ENCODE peak calls at places on chromosomes 2 and 18, in eight cellular contexts. G, K, P, W, O, E, Z and D are unnamed samples.
A peak's percentile ranks its signal among the peaks of the same experiment; 100 is the strongest.

GRCh38 chr2:17470855-17471641 is 47.2 kb downstream of the RAD51AP2 start:
- DNase-seq in Z (no peak), G (peak; percentile 30), K (no peak), W (no peak), P (peak; percentile 40), O (peak; percentile 52), E (peak; percentile 79), D (no peak)

GRCh38 chr18:49752095-49752457 is 61.3 kb downstream of the ACAA2 start:
- DNase-seq in Z (no peak), O (no peak), G (no peak), K (no peak), W (no peak), P (no peak), E (no peak), D (no peak)

GRCh38 chr2:58521803-58522602 is 280.9 kb upstream of the FANCL start:
- DNase-seq in G (no peak), P (no peak), O (no peak), W (no peak), E (no peak), Z (no peak), K (no peak), D (no peak)

GRCh38 chr2:42202299-42203008 is 33.3 kb downstream of the EML4 start:
- DNase-seq in E (no peak), P (peak; percentile 66), K (no peak), O (no peak), W (no peak), Z (no peak), G (no peak), D (no peak)

GRCh38 chr2:111534816-111535803 is 348.9 kb downstream of the ANAPC1 start:
- DNase-seq in Z (no peak), W (no peak), G (no peak), O (peak; percentile 46), P (peak; percentile 56), K (no peak), E (peak; percentile 63), D (peak; percentile 16)

GRCh38 chr18:48100712-48101165 is 170.3 kb upstream of the SMAD2 start:
- DNase-seq in O (peak; percentile 58), P (no peak), W (no peak), E (no peak), K (no peak), G (no peak), Z (peak; percentile 61), D (no peak)

GRCh38 chr2:239944706-239945551 is 80.2 kb downstream of the NDUFA10 start:
- DNase-seq in Z (peak; percentile 76), P (peak; percentile 44), E (peak; percentile 18), O (no peak), W (no peak), G (no peak), K (peak; percentile 28), D (peak; percentile 35)

GRCh38 chr2:86054539-86055082 is 51.1 kb downstream of the POLR1A start:
- DNase-seq in K (no peak), W (no peak), P (peak; percentile 52), G (no peak), O (no peak), E (no peak), Z (no peak), D (no peak)

GRCh38 chr2:46493241-46493970 is 14.0 kb downstream of the TMEM247 start:
- DNase-seq in Z (no peak), O (no peak), P (peak; percentile 82), K (no peak), G (no peak), W (peak; percentile 34), E (peak; percentile 58), D (no peak)

GRCh38 chr18:3782901-3783300 is 332.9 kb downstream of the TGIF1 start:
- DNase-seq in P (peak; percentile 42), O (no peak), Z (no peak), W (no peak), E (peak; percentile 51), K (no peak), G (no peak), D (no peak)

GRCh38 chr2:126664234-126664633 is 8.3 kb downstream of the GYPC start:
- DNase-seq in K (no peak), Z (no peak), O (no peak), E (no peak), P (no peak), W (no peak), G (no peak), D (no peak)

GRCh38 chr2:99660616-99661416 is 171.0 kb upstream of the REV1 start:
- DNase-seq in E (no peak), P (no peak), K (no peak), W (no peak), G (no peak), Z (no peak), O (no peak), D (no peak)

GRCh38 chr2:99748344-99748743 is 258.5 kb upstream of the REV1 start:
- DNase-seq in O (no peak), Z (no peak), W (no peak), P (no peak), E (no peak), K (no peak), G (no peak), D (no peak)

GRCh38 chr18:46761054-46761769 is 4.4 kb upstream of the ST8SIA5 start:
- DNase-seq in O (no peak), E (no peak), W (no peak), G (no peak), P (no peak), K (no peak), Z (no peak), D (no peak)

GRCh38 chr2:213119061-213119809 is 32.2 kb downstream of the IKZF2 start:
- DNase-seq in O (no peak), E (peak; percentile 69), W (no peak), P (peak; percentile 90), Z (no peak), K (no peak), G (no peak), D (no peak)

GRCh38 chr2:240949791-240950705 is 43.9 kb downstream of the CROCC2 start:
- DNase-seq in P (no peak), Z (no peak), W (no peak), E (no peak), G (no peak), O (no peak), K (peak; percentile 12), D (peak; percentile 40)

DNA sequence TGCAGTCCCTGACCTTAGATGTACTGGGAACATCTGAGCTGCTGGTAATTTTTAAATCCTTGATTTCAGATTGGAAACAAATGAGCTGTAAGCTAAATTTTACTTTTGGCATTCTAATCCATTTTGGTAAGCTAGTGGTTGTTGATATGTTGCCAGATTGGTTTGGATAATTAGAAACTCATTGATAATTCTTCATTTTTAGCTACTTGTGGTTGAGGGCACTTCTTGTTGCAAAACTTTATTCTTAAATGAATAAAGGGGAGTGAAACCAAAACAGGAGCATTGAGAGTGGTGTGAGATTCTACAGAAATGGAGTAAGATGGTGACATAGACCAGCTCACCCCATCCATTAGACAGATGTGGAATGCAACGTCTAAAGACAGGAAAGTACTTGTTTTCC is 64.5 kb downstream of the ITGB1BP1 start:
- DNase-seq in O (no peak), E (no peak), P (no peak), G (no peak), K (no peak), Z (no peak), W (no peak), D (no peak)
- H3K4me1 ChIP-seq in O (peaks cover 15% of the 10 kb centered on the region), E (peaks cover 9% of the 10 kb centered on the region), P (peaks cover 4% of the 10 kb centered on the region), G (no peaks in the 10 kb centered on the region), K (no peaks in the 10 kb centered on the region), Z (no peaks in the 10 kb centered on the region), W (no peaks in the 10 kb centered on the region), D (no peaks in the 10 kb centered on the region)

GRCh38 chr2:101022221-101022620 is 20.1 kb downstream of the RPL31 start:
- DNase-seq in G (no peak), P (no peak), W (no peak), K (no peak), E (no peak), O (no peak), Z (no peak), D (no peak)
- H3K36me3 ChIP-seq in G (peaks cover 19% of the 10 kb centered on the region), P (peaks cover 18% of the 10 kb centered on the region), W (peaks cover 54% of the 10 kb centered on the region), K (peaks cover 87% of the 10 kb centered on the region), E (no peaks in the 10 kb centered on the region), O (no peaks in the 10 kb centered on the region), Z (peaks cover 17% of the 10 kb centered on the region), D (no peaks in the 10 kb centered on the region)

GRCh38 chr2:233351423-233351822 is 2.9 kb upstream of the DGKD start:
- DNase-seq in O (no peak), W (no peak), Z (no peak), E (no peak), G (no peak), P (no peak), K (no peak), D (peak; percentile 34)

GRCh38 chr2:233353769-233354499 is at the start of gene DGKD:
- DNase-seq in P (no peak), E (peak; percentile 32), K (peak; percentile 54), W (peak; percentile 62), Z (peak; percentile 86), O (peak; percentile 87), G (peak; percentile 90), D (peak; percentile 45)

GRCh38 chr2:233353101-233353768 is 1.1 kb upstream of the DGKD start:
- DNase-seq in P (no peak), E (no peak), W (no peak), K (peak; percentile 25), G (peak; percentile 68), Z (no peak), O (no peak), D (no peak)

GRCh38 chr2:233350708-233351107 is 3.6 kb upstream of the DGKD start:
- DNase-seq in P (peak; percentile 90), Z (no peak), E (peak; percentile 64), W (no peak), O (no peak), K (no peak), G (peak; percentile 77), D (peak; percentile 50)

DNA sequence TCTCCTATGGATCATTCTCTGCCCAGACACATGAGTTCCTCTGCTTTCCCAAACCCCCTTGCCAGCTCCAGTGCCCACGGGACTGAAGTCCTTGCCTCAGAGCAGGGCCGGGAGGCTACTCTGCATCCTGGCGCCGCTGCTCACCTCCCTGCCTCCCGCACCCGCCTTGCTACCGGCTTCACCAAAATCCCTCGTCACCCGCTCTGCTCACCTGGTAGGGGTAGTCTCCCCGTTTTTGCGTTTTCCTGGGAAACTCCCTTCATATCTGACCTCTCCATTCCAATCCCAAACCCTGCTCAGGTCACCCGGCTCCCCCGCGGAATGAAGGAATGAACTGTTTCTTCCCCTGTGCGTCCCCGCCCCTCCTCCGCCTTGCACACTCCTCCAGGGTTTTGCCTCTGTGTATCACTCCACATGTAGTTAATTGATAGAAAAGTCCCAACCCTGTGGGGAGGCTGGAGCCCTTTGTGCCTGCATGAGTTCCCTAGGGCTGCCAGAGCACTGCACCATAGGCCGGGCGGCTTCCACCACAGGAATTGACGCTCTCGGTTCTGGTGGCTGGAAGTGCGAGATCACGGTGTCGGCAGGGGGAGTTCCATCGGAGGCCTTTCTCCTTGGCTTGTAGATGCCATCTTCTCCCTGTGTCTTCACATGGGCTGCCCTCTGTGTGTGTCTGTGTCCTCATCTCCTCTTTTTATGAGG is 2.0 kb upstream of the DGKD start:
- DNase-seq in K (no peak), Z (no peak), W (no peak), O (no peak), G (no peak), P (no peak), E (no peak), D (no peak)
- H3K4me1 ChIP-seq in K (peaks cover 45% of the 10 kb centered on the region), Z (peaks cover 7% of the 10 kb centered on the region), W (peaks cover 22% of the 10 kb centered on the region), O (no peaks in the 10 kb centered on the region), G (peaks cover 34% of the 10 kb centered on the region), P (peaks cover 8% of the 10 kb centered on the region), E (no peaks in the 10 kb centered on the region), D (peaks cover 11% of the 10 kb centered on the region)

DNA sequence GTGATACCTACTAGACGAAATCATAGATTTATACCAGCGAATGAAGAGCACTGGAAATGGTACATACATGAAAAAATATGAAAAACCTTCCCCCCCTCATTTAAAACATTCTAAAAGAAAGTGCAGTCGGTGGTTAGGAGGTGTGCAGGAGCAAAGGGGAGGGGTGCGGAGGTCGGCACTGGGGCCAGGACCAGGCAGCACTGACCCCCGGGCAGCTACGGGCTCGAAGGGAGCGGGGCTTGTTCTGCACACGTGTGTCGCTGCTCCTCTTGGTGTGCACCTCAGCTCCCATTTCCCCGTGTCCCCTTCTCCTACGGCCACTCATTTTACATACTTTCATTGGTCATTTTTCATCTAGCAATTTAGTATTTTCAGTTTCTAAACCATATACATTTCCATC is 89.0 kb downstream of the LAMA1 start:
- DNase-seq in P (no peak), O (no peak), W (no peak), K (no peak), Z (no peak), E (no peak), G (no peak), D (no peak)
- H3K36me3 ChIP-seq in P (peaks cover 13% of the 10 kb centered on the region), O (no peaks in the 10 kb centered on the region), W (no peaks in the 10 kb centered on the region), K (no peaks in the 10 kb centered on the region), Z (no peaks in the 10 kb centered on the region), E (no peaks in the 10 kb centered on the region), G (no peaks in the 10 kb centered on the region), D (no peaks in the 10 kb centered on the region)